ENCODE peak calls at places on chromosomes 12 and 14, in five cellular contexts. One of them, this sample, is unnamed.

GRCh38 chr12:69045430-69045829 is 112.5 kb upstream of the CPM start:
- DNase-seq in PC-3: no peak
- DNase-seq in adrenal gland: no peak
- DNase-seq in tibial nerve: no peak
- DNase-seq in neural progenitor cell: no peak
- DNase-seq in this sample: no peak

GRCh38 chr12:88299567-88300101 is 157.5 kb downstream of the TMTC3 start:
- DNase-seq in PC-3: peak
- DNase-seq in adrenal gland: peak
- DNase-seq in tibial nerve: no peak
- DNase-seq in neural progenitor cell: no peak
- DNase-seq in this sample: peak

GRCh38 chr14:50225067-50225973 is 6.1 kb downstream of the SOS2 start:
- DNase-seq in PC-3: peak
- DNase-seq in adrenal gland: peak
- DNase-seq in tibial nerve: no peak
- DNase-seq in neural progenitor cell: no peak
- DNase-seq in this sample: peak

GRCh38 chr14:30943694-30944093 is 69.3 kb downstream of the COCH start:
- DNase-seq in PC-3: no peak
- DNase-seq in adrenal gland: no peak
- DNase-seq in tibial nerve: no peak
- DNase-seq in neural progenitor cell: no peak
- DNase-seq in this sample: no peak

GRCh38 chr14:75835156-75836141 is 146.3 kb downstream of the TGFB3 start:
- DNase-seq in PC-3: no peak
- DNase-seq in adrenal gland: no peak
- DNase-seq in tibial nerve: no peak
- DNase-seq in neural progenitor cell: no peak
- DNase-seq in this sample: no peak

GRCh38 chr12:15928345-15928744 is 17.2 kb downstream of the DERA start:
- DNase-seq in PC-3: peak
- DNase-seq in adrenal gland: no peak
- DNase-seq in tibial nerve: no peak
- DNase-seq in neural progenitor cell: no peak
- DNase-seq in this sample: peak

GRCh38 chr12:724194-724855 is 28.1 kb upstream of the WNK1 start:
- DNase-seq in PC-3: peak
- DNase-seq in adrenal gland: no peak
- DNase-seq in tibial nerve: no peak
- DNase-seq in neural progenitor cell: no peak
- DNase-seq in this sample: peak

GRCh38 chr14:44791730-44792129 is 170.0 kb downstream of the KLHL28 start:
- DNase-seq in PC-3: no peak
- DNase-seq in adrenal gland: no peak
- DNase-seq in tibial nerve: no peak
- DNase-seq in neural progenitor cell: no peak
- DNase-seq in this sample: no peak

GRCh38 chr14:72291908-72292688 is 359.9 kb downstream of the RGS6 start:
- DNase-seq in PC-3: peak
- DNase-seq in adrenal gland: peak
- DNase-seq in tibial nerve: no peak
- DNase-seq in neural progenitor cell: peak
- DNase-seq in this sample: peak

GRCh38 chr12:126189856-126190255 is 1124.6 kb downstream of the AACS start:
- DNase-seq in PC-3: no peak
- DNase-seq in adrenal gland: no peak
- DNase-seq in tibial nerve: no peak
- DNase-seq in neural progenitor cell: no peak
- DNase-seq in this sample: no peak

GRCh38 chr12:122473543-122474323 is 27.0 kb downstream of the ZCCHC8 start:
- DNase-seq in PC-3: no peak
- DNase-seq in adrenal gland: no peak
- DNase-seq in tibial nerve: no peak
- DNase-seq in neural progenitor cell: no peak
- DNase-seq in this sample: peak

GRCh38 chr14:69711065-69711464 is 55.9 kb upstream of the SRSF5 start:
- DNase-seq in PC-3: no peak
- DNase-seq in adrenal gland: peak
- DNase-seq in tibial nerve: no peak
- DNase-seq in neural progenitor cell: no peak
- DNase-seq in this sample: no peak

GRCh38 chr12:98418357-98419075 is 96.9 kb upstream of the TMPO start:
- DNase-seq in PC-3: peak
- DNase-seq in adrenal gland: peak
- DNase-seq in tibial nerve: peak
- DNase-seq in neural progenitor cell: peak
- DNase-seq in this sample: peak

GRCh38 chr12:124109760-124110159 is 136.7 kb downstream of the ZNF664 start:
- DNase-seq in PC-3: peak
- DNase-seq in adrenal gland: no peak
- DNase-seq in tibial nerve: no peak
- DNase-seq in neural progenitor cell: peak
- DNase-seq in this sample: peak

GRCh38 chr14:22837750-22838538 is 1.6 kb downstream of the MMP14 start:
- DNase-seq in PC-3: peak
- DNase-seq in adrenal gland: peak
- DNase-seq in tibial nerve: peak
- DNase-seq in neural progenitor cell: no peak
- DNase-seq in this sample: peak

GRCh38 chr12:19800884-19801283 is 361.6 kb downstream of the AEBP2 start:
- DNase-seq in PC-3: peak
- DNase-seq in adrenal gland: peak
- DNase-seq in tibial nerve: no peak
- DNase-seq in neural progenitor cell: no peak
- DNase-seq in this sample: no peak

GRCh38 chr12:30090258-30090657 is 306.5 kb upstream of the TMTC1 start:
- DNase-seq in PC-3: no peak
- DNase-seq in adrenal gland: no peak
- DNase-seq in tibial nerve: no peak
- DNase-seq in neural progenitor cell: no peak
- DNase-seq in this sample: no peak

GRCh38 chr12:24268663-24269186 is 319.3 kb upstream of the SOX5 start:
- DNase-seq in PC-3: no peak
- DNase-seq in adrenal gland: no peak
- DNase-seq in tibial nerve: no peak
- DNase-seq in neural progenitor cell: no peak
- DNase-seq in this sample: no peak

GRCh38 chr14:69996197-69996596 is 117.0 kb downstream of the SMOC1 start:
- DNase-seq in PC-3: peak
- DNase-seq in adrenal gland: no peak
- DNase-seq in tibial nerve: no peak
- DNase-seq in neural progenitor cell: no peak
- DNase-seq in this sample: peak

GRCh38 chr12:111887916-111888745 is 46.1 kb downstream of the MAPKAPK5 start:
- DNase-seq in PC-3: no peak
- DNase-seq in adrenal gland: peak
- DNase-seq in tibial nerve: no peak
- DNase-seq in neural progenitor cell: no peak
- DNase-seq in this sample: no peak

GRCh38 chr12:68842784-68843567 is 35.0 kb downstream of the MDM2 start:
- DNase-seq in PC-3: no peak
- DNase-seq in adrenal gland: no peak
- DNase-seq in tibial nerve: no peak
- DNase-seq in neural progenitor cell: no peak
- DNase-seq in this sample: no peak

GRCh38 chr12:132310181-132311040 is 19.0 kb downstream of the GALNT9 start:
- DNase-seq in PC-3: no peak
- DNase-seq in adrenal gland: no peak
- DNase-seq in tibial nerve: no peak
- DNase-seq in neural progenitor cell: no peak
- DNase-seq in this sample: no peak

GRCh38 chr12:10941916-10942607 is 3.0 kb upstream of the TAS2R14 start:
- DNase-seq in PC-3: peak
- DNase-seq in adrenal gland: no peak
- DNase-seq in tibial nerve: no peak
- DNase-seq in neural progenitor cell: no peak
- DNase-seq in this sample: peak

GRCh38 chr12:3035815-3036702 is 41.1 kb upstream of the TSPAN9 start:
- DNase-seq in PC-3: no peak
- DNase-seq in adrenal gland: no peak
- DNase-seq in tibial nerve: no peak
- DNase-seq in neural progenitor cell: peak
- DNase-seq in this sample: peak

GRCh38 chr14:29216316-29216715 is 449.7 kb downstream of the FOXG1 start:
- DNase-seq in PC-3: no peak
- DNase-seq in adrenal gland: no peak
- DNase-seq in tibial nerve: no peak
- DNase-seq in neural progenitor cell: no peak
- DNase-seq in this sample: no peak

GRCh38 chr12:96399919-96400630 is at the start of gene CDK17:
- DNase-seq in PC-3: peak
- DNase-seq in adrenal gland: peak
- DNase-seq in tibial nerve: peak
- DNase-seq in neural progenitor cell: peak
- DNase-seq in this sample: peak
- TF ChIP-seq CTCF in PC-3: peak
- TF ChIP-seq CTCF in adrenal gland: no peak
- TF ChIP-seq CTCF in tibial nerve: peak
- TF ChIP-seq CTCF in neural progenitor cell: peak
- TF ChIP-seq CTCF in this sample: peak

GRCh38 chr12:48185181-48185919 is 1.9 kb downstream of the CCDC184 start:
- DNase-seq in PC-3: no peak
- DNase-seq in adrenal gland: no peak
- DNase-seq in tibial nerve: no peak
- DNase-seq in neural progenitor cell: peak
- DNase-seq in this sample: no peak
- H3K27ac ChIP-seq in PC-3: no peak
- H3K27ac ChIP-seq in adrenal gland: no peak
- H3K27ac ChIP-seq in tibial nerve: no peak
- H3K27ac ChIP-seq in neural progenitor cell: no peak
- H3K27ac ChIP-seq in this sample: no peak

GRCh38 chr12:109732321-109733305 is 19.0 kb downstream of the FAM222A start:
- DNase-seq in PC-3: no peak
- DNase-seq in adrenal gland: peak
- DNase-seq in tibial nerve: peak
- DNase-seq in neural progenitor cell: peak
- DNase-seq in this sample: no peak

GRCh38 chr12:109735051-109735521 is 21.5 kb downstream of the FAM222A start:
- DNase-seq in PC-3: no peak
- DNase-seq in adrenal gland: peak
- DNase-seq in tibial nerve: peak
- DNase-seq in neural progenitor cell: no peak
- DNase-seq in this sample: no peak

GRCh38 chr12:109735825-109736551 is 22.4 kb downstream of the FAM222A start:
- DNase-seq in PC-3: no peak
- DNase-seq in adrenal gland: peak
- DNase-seq in tibial nerve: peak
- DNase-seq in neural progenitor cell: no peak
- DNase-seq in this sample: no peak

GRCh38 chr12:109736552-109737108 is 23.0 kb downstream of the FAM222A start:
- DNase-seq in PC-3: no peak
- DNase-seq in adrenal gland: peak
- DNase-seq in tibial nerve: peak
- DNase-seq in neural progenitor cell: peak
- DNase-seq in this sample: peak

GRCh38 chr12:109734219-109735000 is 20.8 kb downstream of the FAM222A start:
- DNase-seq in PC-3: no peak
- DNase-seq in adrenal gland: peak
- DNase-seq in tibial nerve: no peak
- DNase-seq in neural progenitor cell: peak
- DNase-seq in this sample: no peak
- TF ChIP-seq CTCF in PC-3: no peak
- TF ChIP-seq CTCF in adrenal gland: no peak
- TF ChIP-seq CTCF in tibial nerve: no peak
- TF ChIP-seq CTCF in neural progenitor cell: no peak
- TF ChIP-seq CTCF in this sample: no peak

GRCh38 chr12:117986705-117987469 is 18.1 kb upstream of the KSR2 start:
- DNase-seq in PC-3: peak
- DNase-seq in adrenal gland: no peak
- DNase-seq in tibial nerve: no peak
- DNase-seq in neural progenitor cell: no peak
- DNase-seq in this sample: peak
- H3K27ac ChIP-seq in PC-3: peak
- H3K27ac ChIP-seq in adrenal gland: no peak
- H3K27ac ChIP-seq in tibial nerve: no peak
- H3K27ac ChIP-seq in neural progenitor cell: no peak
- H3K27ac ChIP-seq in this sample: peak

GRCh38 chr12:21416611-21417121 is 20.8 kb upstream of the PYROXD1 start:
- DNase-seq in PC-3: no peak
- DNase-seq in adrenal gland: no peak
- DNase-seq in tibial nerve: no peak
- DNase-seq in neural progenitor cell: peak
- DNase-seq in this sample: no peak
- TF ChIP-seq CTCF in PC-3: no peak
- TF ChIP-seq CTCF in adrenal gland: no peak
- TF ChIP-seq CTCF in tibial nerve: no peak
- TF ChIP-seq CTCF in neural progenitor cell: no peak
- TF ChIP-seq CTCF in this sample: no peak

GRCh38 chr14:104085889-104086201 is 345 bp downstream of the ASPG start:
- DNase-seq in PC-3: no peak
- DNase-seq in adrenal gland: peak
- DNase-seq in tibial nerve: no peak
- DNase-seq in neural progenitor cell: no peak
- DNase-seq in this sample: no peak
- H3K27ac ChIP-seq in PC-3: no peak
- H3K27ac ChIP-seq in adrenal gland: no peak
- H3K27ac ChIP-seq in tibial nerve: no peak
- H3K27ac ChIP-seq in neural progenitor cell: no peak
- H3K27ac ChIP-seq in this sample: no peak

GRCh38 chr14:74290415-74290814 is 12.3 kb downstream of the ABCD4 start:
- DNase-seq in PC-3: peak
- DNase-seq in adrenal gland: no peak
- DNase-seq in tibial nerve: no peak
- DNase-seq in neural progenitor cell: peak
- DNase-seq in this sample: peak
- TF ChIP-seq CTCF in PC-3: peak
- TF ChIP-seq CTCF in adrenal gland: peak
- TF ChIP-seq CTCF in tibial nerve: no peak
- TF ChIP-seq CTCF in neural progenitor cell: peak
- TF ChIP-seq CTCF in this sample: peak